ENCODE peak calls at places on chromosome 18, in four cellular contexts. One of them, this sample, is unnamed.

GRCh38 chr18:3248062-3248669 is 565 bp downstream of the MYL12A start:
- DNase-seq in A549: no peak
- DNase-seq in putamen: no peak
- DNase-seq in HepG2: no peak
- DNase-seq in this sample: peak

GRCh38 chr18:64365106-64365505 is 216.2 kb upstream of the LINC00305 start:
- DNase-seq in A549: no peak
- DNase-seq in HepG2: no peak
- DNase-seq in putamen: no peak
- DNase-seq in this sample: no peak

GRCh38 chr18:8167036-8167435 is 442.2 kb upstream of the RAB12 start:
- DNase-seq in putamen: no peak
- DNase-seq in A549: no peak
- DNase-seq in HepG2: no peak
- DNase-seq in this sample: no peak

GRCh38 chr18:73384246-73384645 is 516.5 kb upstream of the NETO1 start:
- DNase-seq in HepG2: no peak
- DNase-seq in putamen: no peak
- DNase-seq in A549: no peak
- DNase-seq in this sample: no peak

GRCh38 chr18:2459886-2460285 is 111.4 kb downstream of the METTL4 start:
- DNase-seq in putamen: no peak
- DNase-seq in HepG2: no peak
- DNase-seq in A549: no peak
- DNase-seq in this sample: no peak

GRCh38 chr18:26777316-26778053 is 88.0 kb downstream of the AQP4 start:
- DNase-seq in putamen: no peak
- DNase-seq in A549: no peak
- DNase-seq in HepG2: no peak
- DNase-seq in this sample: no peak

GRCh38 chr18:48563027-48563426 is 24.2 kb downstream of the CTIF start:
- DNase-seq in putamen: no peak
- DNase-seq in A549: peak
- DNase-seq in HepG2: no peak
- DNase-seq in this sample: no peak

GRCh38 chr18:7945882-7946281 is 378.8 kb downstream of the PTPRM start:
- DNase-seq in HepG2: peak
- DNase-seq in putamen: no peak
- DNase-seq in A549: peak
- DNase-seq in this sample: peak

GRCh38 chr18:74331404-74331803 is 15.8 kb downstream of the C18orf63 start:
- DNase-seq in A549: peak
- DNase-seq in putamen: no peak
- DNase-seq in HepG2: peak
- DNase-seq in this sample: peak

GRCh38 chr18:77168666-77169358 is 36.2 kb upstream of the MBP start:
- DNase-seq in putamen: no peak
- DNase-seq in HepG2: no peak
- DNase-seq in A549: no peak
- DNase-seq in this sample: no peak

GRCh38 chr18:53534695-53535094 is 689.8 kb downstream of the MBD2 start:
- DNase-seq in putamen: peak
- DNase-seq in HepG2: no peak
- DNase-seq in A549: no peak
- DNase-seq in this sample: no peak

GRCh38 chr18:23871410-23871809 is 143.1 kb upstream of the TTC39C start:
- DNase-seq in HepG2: no peak
- DNase-seq in A549: peak
- DNase-seq in putamen: no peak
- DNase-seq in this sample: peak

GRCh38 chr18:58911766-58912165 is 47.1 kb downstream of the ZNF532 start:
- DNase-seq in HepG2: no peak
- DNase-seq in A549: peak
- DNase-seq in putamen: peak
- DNase-seq in this sample: no peak

GRCh38 chr18:46297621-46298020 is 193.4 kb downstream of the HAUS1 start:
- DNase-seq in A549: no peak
- DNase-seq in putamen: no peak
- DNase-seq in HepG2: no peak
- DNase-seq in this sample: no peak

GRCh38 chr18:79785831-79786230 is 11.9 kb upstream of the KCNG2 start:
- DNase-seq in putamen: no peak
- DNase-seq in A549: no peak
- DNase-seq in HepG2: no peak
- DNase-seq in this sample: no peak

GRCh38 chr18:77207540-77207939 is 42.1 kb upstream of the GALR1 start:
- DNase-seq in HepG2: peak
- DNase-seq in A549: peak
- DNase-seq in putamen: peak
- DNase-seq in this sample: no peak

GRCh38 chr18:59272971-59273935 is at the start of gene RAX:
- DNase-seq in A549: peak
- DNase-seq in HepG2: no peak
- DNase-seq in putamen: no peak
- DNase-seq in this sample: no peak

GRCh38 chr18:54672846-54673475 is 81.9 kb downstream of the DYNAP start:
- DNase-seq in HepG2: no peak
- DNase-seq in A549: peak
- DNase-seq in putamen: no peak
- DNase-seq in this sample: peak

GRCh38 chr18:61926532-61926931 is 33.7 kb upstream of the RNF152 start:
- DNase-seq in putamen: no peak
- DNase-seq in HepG2: no peak
- DNase-seq in A549: no peak
- DNase-seq in this sample: no peak

GRCh38 chr18:7116001-7116831 is 1.4 kb downstream of the LAMA1 start:
- DNase-seq in putamen: no peak
- DNase-seq in HepG2: no peak
- DNase-seq in A549: no peak
- DNase-seq in this sample: no peak

GRCh38 chr18:36761186-36761698 is 67.6 kb downstream of the TPGS2 start:
- DNase-seq in putamen: no peak
- DNase-seq in A549: no peak
- DNase-seq in HepG2: peak
- DNase-seq in this sample: no peak

GRCh38 chr18:10715791-10716190 is 190.0 kb downstream of the NAPG start:
- DNase-seq in putamen: no peak
- DNase-seq in A549: peak
- DNase-seq in HepG2: no peak
- DNase-seq in this sample: no peak

GRCh38 chr18:3683483-3683882 is 233.5 kb downstream of the TGIF1 start:
- DNase-seq in putamen: no peak
- DNase-seq in A549: no peak
- DNase-seq in HepG2: no peak
- DNase-seq in this sample: peak

GRCh38 chr18:649341-649740 is 8.1 kb upstream of the TYMS start:
- DNase-seq in HepG2: peak
- DNase-seq in A549: peak
- DNase-seq in putamen: no peak
- DNase-seq in this sample: no peak

GRCh38 chr18:73797419-73797818 is 350.2 kb downstream of the FBXO15 start:
- DNase-seq in A549: no peak
- DNase-seq in putamen: no peak
- DNase-seq in HepG2: no peak
- DNase-seq in this sample: no peak

GRCh38 chr18:77077836-77078456 is 54.6 kb downstream of the MBP start:
- DNase-seq in HepG2: no peak
- DNase-seq in A549: no peak
- DNase-seq in putamen: no peak
- DNase-seq in this sample: no peak

GRCh38 chr18:24560511-24560981 is 100.1 kb downstream of the HRH4 start:
- DNase-seq in A549: no peak
- DNase-seq in putamen: peak
- DNase-seq in HepG2: no peak
- DNase-seq in this sample: no peak

GRCh38 chr18:59200787-59201186 is 19.2 kb upstream of the GRP start:
- DNase-seq in putamen: no peak
- DNase-seq in A549: peak
- DNase-seq in HepG2: no peak
- DNase-seq in this sample: peak